ENCODE peak calls at places on chromosome 1, in five cellular contexts. C is IMR-90; O is stimulated activated CD8-positive, alpha-beta memory T cell treated with anti-CD3 and anti-CD28 coated beads, Interleukin-2, amount 100 ng/mL, for 48 hours; H is kidney; D is adrenal gland. M is an unnamed sample.

GRCh38 chr1:230158422-230159291 is 91.6 kb downstream of the GALNT2 start:
- DNase-seq in D (peak), O (no peak), H (no peak), C (no peak), M (no peak)

GRCh38 chr1:28109639-28110038 is 21.2 kb upstream of the EYA3 start:
- DNase-seq in D (no peak), O (no peak), C (no peak), H (no peak), M (no peak)

GRCh38 chr1:36203554-36204346 is 20.5 kb upstream of the THRAP3 start:
- DNase-seq in D (peak), H (peak), O (no peak), C (peak), M (peak)

GRCh38 chr1:245079021-245079609 is 75.7 kb upstream of the KIF26B start:
- DNase-seq in O (no peak), C (peak), D (no peak), H (no peak), M (peak)

GRCh38 chr1:208265525-208265924 is 21.3 kb upstream of the PLXNA2 start:
- DNase-seq in H (no peak), O (no peak), C (no peak), D (no peak), M (no peak)

GRCh38 chr1:55040083-55040952 is 970 bp downstream of the PCSK9 start:
- DNase-seq in C (no peak), O (no peak), H (no peak), D (no peak), M (no peak)

GRCh38 chr1:92476071-92476607 is 10.6 kb downstream of the GFI1 start:
- DNase-seq in O (peak), C (no peak), H (no peak), D (no peak), M (no peak)

GRCh38 chr1:82366694-82367093 is 566.0 kb downstream of the ADGRL2 start:
- DNase-seq in C (no peak), O (no peak), H (no peak), D (no peak), M (no peak)

GRCh38 chr1:85397490-85398044 is 67.4 kb downstream of the DDAH1 start:
- DNase-seq in C (peak), D (no peak), H (no peak), O (no peak), M (no peak)

GRCh38 chr1:76176020-76176419 is 101.5 kb downstream of the ST6GALNAC3 start:
- DNase-seq in D (no peak), H (no peak), C (no peak), O (peak), M (no peak)

GRCh38 chr1:198598796-198599321 is 40.0 kb upstream of the PTPRC start:
- DNase-seq in D (no peak), C (no peak), O (no peak), H (no peak), M (no peak)

GRCh38 chr1:44817771-44818495 is 9.6 kb downstream of the BTBD19 start:
- DNase-seq in C (no peak), D (peak), H (peak), O (no peak), M (no peak)

GRCh38 chr1:89361681-89362080 is 2.2 kb upstream of the GBP6 start:
- DNase-seq in O (no peak), D (no peak), H (no peak), C (no peak), M (no peak)

GRCh38 chr1:200992382-200993101 is 31.0 kb downstream of the KIF21B start:
- DNase-seq in D (no peak), H (peak), C (no peak), O (no peak), M (no peak)

GRCh38 chr1:29236743-29236992 is 346 bp downstream of the PTPRU start:
- DNase-seq in O (no peak), D (no peak), C (no peak), H (no peak), M (no peak)

GRCh38 chr1:228538831-228539230 is 51.6 kb downstream of the RNF187 start:
- DNase-seq in C (no peak), O (no peak), D (no peak), H (no peak), M (no peak)

GRCh38 chr1:221315330-221315729 is 426.6 kb downstream of the DUSP10 start:
- DNase-seq in D (no peak), H (no peak), O (no peak), C (peak), M (peak)

GRCh38 chr1:187045371-187045770 is 216.6 kb downstream of the PLA2G4A start:
- DNase-seq in H (no peak), D (no peak), C (no peak), O (no peak), M (no peak)

GRCh38 chr1:207002731-207003146 is 29.8 kb downstream of the C1orf116 start:
- DNase-seq in O (no peak), C (peak), D (no peak), H (no peak), M (no peak)

GRCh38 chr1:247146671-247147070 is 25.1 kb downstream of the ZNF124 start:
- DNase-seq in D (no peak), C (no peak), O (no peak), H (no peak), M (no peak)

GRCh38 chr1:205319081-205320018 is 2.2 kb downstream of the NUAK2 start:
- DNase-seq in D (peak), H (peak), O (no peak), C (peak), M (no peak)

GRCh38 chr1:179341943-179342547 is 23.7 kb upstream of the AXDND1 start:
- DNase-seq in D (no peak), O (no peak), C (no peak), H (no peak), M (no peak)